ENCODE peak calls at places on chromosomes 5 and 9, in seven cellular contexts. J, E, T, Q, R, L and O are unnamed samples.

GRCh38 chr5:392431-392988 is 50.5 kb upstream of the EXOC3 start:
- DNase-seq in L (no peak), R (no peak), J (no peak), E (peak; percentile 10), T (peak; percentile 59), Q (no peak), O (no peak)

GRCh38 chr5:100270323-100270771 is 264.8 kb upstream of the FAM174A start:
- DNase-seq in T (no peak), L (no peak), Q (no peak), E (no peak), R (no peak), J (no peak), O (no peak)

GRCh38 chr9:28598396-28598795 is 1025.1 kb upstream of the C9orf72 start:
- DNase-seq in E (no peak), R (no peak), L (no peak), Q (no peak), T (no peak), J (no peak), O (no peak)

GRCh38 chr5:163489055-163489744 is 16.2 kb upstream of the MAT2B start:
- DNase-seq in Q (no peak), R (peak; percentile 24), E (no peak), T (no peak), J (peak; percentile 74), L (no peak), O (peak; percentile 32)

GRCh38 chr5:79448336-79448735 is 65.6 kb downstream of the HOMER1 start:
- DNase-seq in E (no peak), T (no peak), R (no peak), L (no peak), J (peak; percentile 70), Q (no peak), O (no peak)

GRCh38 chr5:61816585-61817450 is 484.8 kb downstream of the ZSWIM6 start:
- DNase-seq in E (no peak), Q (no peak), R (no peak), T (no peak), J (no peak), L (no peak), O (no peak)

GRCh38 chr5:145246379-145246778 is 588.8 kb downstream of the PRELID2 start:
- DNase-seq in T (no peak), R (no peak), E (no peak), J (no peak), L (no peak), Q (no peak), O (no peak)

GRCh38 chr9:134396825-134397224 is 70.6 kb downstream of the RXRA start:
- DNase-seq in Q (no peak), E (no peak), L (no peak), J (no peak), T (no peak), R (peak; percentile 48), O (no peak)

GRCh38 chr9:99605016-99605743 is 216.5 kb upstream of the NR4A3 start:
- DNase-seq in R (no peak), J (no peak), T (no peak), Q (no peak), E (no peak), L (no peak), O (no peak)

GRCh38 chr5:13955896-13956295 is 11.4 kb upstream of the DNAH5 start:
- DNase-seq in Q (no peak), T (no peak), E (no peak), L (no peak), J (no peak), R (no peak), O (no peak)

GRCh38 chr5:99130081-99130480 is 201.3 kb upstream of the CHD1 start:
- DNase-seq in L (no peak), R (no peak), J (no peak), T (no peak), Q (no peak), E (no peak), O (no peak)

GRCh38 chr9:122325124-122325523 is 45.7 kb upstream of the PTGS1 start:
- DNase-seq in J (no peak), Q (no peak), E (no peak), T (no peak), L (no peak), R (no peak), O (no peak)

GRCh38 chr5:113246371-113246870 is 188.4 kb downstream of the TSSK1B start:
- DNase-seq in T (no peak), Q (peak; percentile 70), J (peak; percentile 93), L (no peak), R (no peak), E (no peak), O (no peak)

GRCh38 chr9:32783168-32783891 is at the start of gene TMEM215:
- DNase-seq in J (peak; percentile 3), Q (no peak), L (no peak), E (no peak), T (no peak), R (peak; percentile 61), O (peak; percentile 75)

GRCh38 chr5:173618927-173619519 is 2.6 kb upstream of the BOD1 start:
- DNase-seq in T (no peak), E (peak; percentile 10), R (peak; percentile 59), Q (no peak), L (no peak), J (peak; percentile 68), O (no peak)

GRCh38 chr5:129474544-129474943 is 14.4 kb downstream of the ADAMTS19 start:
- DNase-seq in R (no peak), J (peak; percentile 34), L (no peak), Q (no peak), T (no peak), E (no peak), O (no peak)

GRCh38 chr5:95631991-95632675 is 12.2 kb downstream of the GPR150 start:
- DNase-seq in L (no peak), T (no peak), R (no peak), Q (no peak), E (peak; percentile 27), J (peak; percentile 45), O (no peak)

GRCh38 chr9:93452710-93453046 is 703 bp downstream of the FAM120AOS start:
- DNase-seq in T (no peak), E (no peak), Q (no peak), J (no peak), L (no peak), R (no peak), O (peak; percentile 23)

GRCh38 chr5:129020683-129021082 is 55.4 kb downstream of the SLC27A6 start:
- DNase-seq in T (no peak), L (no peak), J (no peak), E (no peak), R (no peak), Q (no peak), O (no peak)

GRCh38 chr5:106521701-106522100 is 1149.0 kb downstream of the EFNA5 start:
- DNase-seq in T (no peak), E (no peak), Q (no peak), R (no peak), J (peak; percentile 13), L (peak; percentile 33), O (no peak)

DNA sequence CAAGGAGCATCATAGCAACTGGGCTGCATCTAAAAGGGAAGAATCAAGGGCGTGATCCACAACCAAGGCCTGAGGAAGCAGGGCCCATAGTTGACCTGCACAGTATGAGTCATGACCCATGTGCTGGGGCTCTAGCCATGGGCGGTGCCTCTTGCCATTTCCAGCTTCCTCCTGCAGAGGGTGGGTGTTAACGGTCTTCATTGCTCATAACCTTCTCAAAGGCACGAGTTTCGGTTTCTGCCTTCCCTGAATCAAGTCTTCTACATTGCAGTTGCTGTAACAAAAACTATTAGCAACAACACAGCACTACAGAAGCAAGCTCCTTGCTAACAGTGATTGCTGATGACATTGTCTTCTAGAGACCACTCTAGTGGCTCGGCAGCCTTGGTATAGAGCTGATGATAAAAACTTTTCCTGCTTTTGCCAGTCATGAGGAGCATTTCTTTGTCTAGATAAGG is 66.9 kb downstream of the CTSL start:
- DNase-seq in Q (peak; percentile 90), R (no peak), L (peak; percentile 18), T (peak; percentile 85), J (peak; percentile 92), E (no peak), O (no peak)
- TF ChIP-seq CTCF in Q (no peak), R (no peak), L (peak; percentile 33), T (no peak), J (peak; percentile 38), E (no peak), O (no peak)

DNA sequence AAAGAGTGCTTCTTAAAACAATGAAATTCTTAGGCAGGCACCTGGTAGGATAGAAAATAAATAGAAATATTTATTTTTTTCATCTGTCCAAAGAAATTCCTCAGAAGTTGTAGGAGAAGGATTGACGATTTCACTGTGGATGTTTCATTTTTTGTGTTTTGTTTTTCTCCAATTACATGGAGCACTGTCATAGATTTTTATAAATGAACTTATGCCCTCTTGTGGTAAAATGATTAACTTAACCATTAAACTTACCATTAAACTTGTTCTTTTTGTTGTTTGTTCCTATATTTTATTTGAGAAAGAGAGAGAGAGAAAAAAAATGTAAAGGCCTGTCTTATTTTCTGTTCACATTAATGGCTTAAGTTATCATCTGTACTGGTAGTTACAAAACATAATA is 339.2 kb downstream of the PRR16 start:
- DNase-seq in Q (no peak), J (peak; percentile 47), T (no peak), E (no peak), R (no peak), L (no peak), O (no peak)
- TF ChIP-seq CTCF in Q (no peak), J (no peak), T (no peak), E (no peak), R (peak; percentile 56), L (peak; percentile 22), O (no peak)

DNA sequence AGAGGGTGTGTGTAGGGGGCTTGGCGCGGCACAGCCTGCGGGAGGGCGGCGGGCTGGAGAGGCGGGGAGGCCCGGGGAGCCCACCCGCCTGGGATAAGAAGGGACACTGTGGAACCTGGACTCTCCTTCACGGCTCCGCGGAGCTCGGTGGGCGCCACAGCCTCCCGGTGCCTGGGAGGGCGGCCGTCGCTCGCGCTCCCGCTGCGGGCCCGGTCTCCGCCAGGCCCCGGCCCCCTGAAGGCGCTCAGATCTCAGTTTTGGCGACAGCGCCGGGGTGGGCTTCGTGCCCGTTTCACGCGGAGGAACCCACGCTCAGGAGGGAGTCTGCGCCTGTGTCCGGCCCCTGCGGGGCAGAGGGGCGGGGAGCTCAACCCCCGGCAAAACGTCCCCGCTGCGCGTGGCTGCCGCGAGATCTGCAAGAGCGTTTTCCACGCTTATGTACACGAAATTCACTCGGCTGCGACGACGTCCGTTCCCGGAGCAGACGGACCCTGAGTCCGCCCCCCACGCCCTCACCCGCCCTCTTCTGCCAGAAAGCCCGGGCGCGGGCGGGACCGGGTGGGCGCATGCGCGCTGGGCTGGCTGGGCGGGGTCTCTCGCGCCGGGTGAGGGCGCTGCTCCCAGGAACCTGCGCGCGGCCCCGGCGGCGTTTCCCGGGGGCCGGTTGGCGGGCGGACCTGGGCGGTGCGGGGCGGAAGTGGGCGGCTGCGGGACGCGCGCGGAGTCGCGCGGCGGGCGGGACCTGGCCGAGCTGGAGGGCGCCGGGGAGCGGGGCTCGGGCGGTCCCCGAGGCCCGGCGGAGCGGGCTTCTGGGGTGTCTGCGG is at the start of gene NELFB:
- DNase-seq in R (peak; percentile 90), T (peak; percentile 91), J (peak; percentile 93), E (peak; percentile 92), Q (peak; percentile 95), L (peak; percentile 51), O (peak; percentile 98)
- TF ChIP-seq CTCF in R (no peak), T (no peak), J (no peak), E (no peak), Q (no peak), L (no peak), O (no peak)

DNA sequence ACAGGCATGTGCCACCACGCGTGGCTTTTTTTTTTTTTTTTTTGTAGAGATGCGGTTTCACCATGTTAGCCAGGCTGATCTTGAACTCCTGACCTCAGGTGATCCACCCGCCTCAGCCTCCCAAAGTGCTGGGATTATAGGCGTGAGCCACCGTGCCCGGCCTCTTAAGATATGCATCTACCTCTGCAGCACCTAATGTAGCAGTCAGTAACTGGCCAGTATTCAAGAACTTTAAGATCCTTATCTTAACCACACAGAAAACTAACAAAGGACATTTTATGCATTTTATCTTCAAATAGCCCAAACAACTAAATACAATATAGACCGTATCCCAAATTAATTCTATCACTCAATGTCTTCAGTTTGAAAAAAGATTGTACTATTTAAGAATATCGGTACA is 618.7 kb downstream of the TLE1 start:
- DNase-seq in Q (no peak), J (no peak), R (no peak), L (no peak), T (no peak), E (no peak), O (no peak)
- TF ChIP-seq CTCF in Q (no peak), J (no peak), R (no peak), L (no peak), T (no peak), E (no peak), O (no peak)